ENCODE peak calls at places on chromosomes 3 and 15, in seven cellular contexts. P, Q, A, H, U, M and T are unnamed samples.

GRCh38 chr15:90347666-90348065 is 4.4 kb upstream of the ZNF774 start:
- DNase-seq in Q (no peak), P (no peak), H (no peak), U (no peak), A (no peak), M (no peak), T (no peak)

GRCh38 chr15:73631915-73632669 is 1.1 kb downstream of the NPTN start:
- DNase-seq in A (peak; percentile 83), P (no peak), M (peak; percentile 79), U (peak; percentile 43), Q (no peak), H (no peak), T (no peak)

GRCh38 chr3:147529551-147529950 is 120.4 kb downstream of the ZIC1 start:
- DNase-seq in Q (no peak), P (no peak), M (no peak), A (no peak), U (no peak), H (no peak), T (no peak)

GRCh38 chr15:38213392-38213791 is 39.2 kb upstream of the SPRED1 start:
- DNase-seq in M (no peak), A (no peak), Q (no peak), P (no peak), H (no peak), U (no peak), T (no peak)

GRCh38 chr15:74333662-74334061 is 33.8 kb downstream of the CYP11A1 start:
- DNase-seq in Q (no peak), M (no peak), H (peak; percentile 15), A (no peak), U (no peak), P (peak; percentile 54), T (no peak)

GRCh38 chr15:96340611-96341464 is 10.3 kb downstream of the NR2F2 start:
- DNase-seq in H (peak; percentile 56), P (peak; percentile 79), A (peak; percentile 84), M (peak; percentile 89), U (no peak), Q (no peak), T (no peak)

GRCh38 chr15:90837052-90837621 is 31.3 kb upstream of the FURIN start:
- DNase-seq in M (no peak), H (no peak), A (no peak), U (no peak), Q (no peak), P (no peak), T (no peak)

GRCh38 chr3:144586382-144586781 is 614.8 kb downstream of the DIPK2A start:
- DNase-seq in H (no peak), Q (no peak), M (no peak), U (no peak), P (no peak), A (no peak), T (no peak)

GRCh38 chr3:120182613-120183524 is 88.6 kb upstream of the GSK3B start:
- DNase-seq in P (no peak), Q (no peak), H (no peak), M (no peak), A (peak; percentile 57), U (no peak), T (no peak)

GRCh38 chr15:78195735-78196201 is 38.6 kb downstream of the ACSBG1 start:
- DNase-seq in Q (peak; percentile 56), U (no peak), A (peak; percentile 54), M (peak; percentile 82), H (no peak), P (peak; percentile 69), T (no peak)

GRCh38 chr15:77112819-77113569 is 42.1 kb upstream of the TSPAN3 start:
- DNase-seq in H (no peak), P (no peak), A (peak; percentile 58), M (peak; percentile 64), Q (no peak), U (no peak), T (no peak)

GRCh38 chr3:72821170-72821781 is 27.0 kb downstream of the SHQ1 start:
- DNase-seq in M (no peak), Q (no peak), P (no peak), U (no peak), H (no peak), A (no peak), T (no peak)

GRCh38 chr3:8848696-8849131 is 79.3 kb upstream of the OXTR start:
- DNase-seq in P (no peak), M (peak; percentile 18), H (no peak), A (no peak), U (no peak), Q (no peak), T (no peak)

GRCh38 chr15:35912196-35912595 is 366.2 kb upstream of the DPH6 start:
- DNase-seq in M (no peak), Q (no peak), U (no peak), H (no peak), P (no peak), A (peak; percentile 16), T (no peak)

GRCh38 chr3:159860727-159861126 is 127.9 kb upstream of the IL12A start:
- DNase-seq in U (no peak), M (no peak), A (no peak), H (no peak), P (no peak), Q (no peak), T (no peak)

GRCh38 chr3:156997351-156997750 is 162.6 kb downstream of the CCNL1 start:
- DNase-seq in P (no peak), U (peak; percentile 11), A (no peak), Q (no peak), H (no peak), M (no peak), T (no peak)

GRCh38 chr3:62636235-62636826 is 238.9 kb downstream of the CADPS start:
- DNase-seq in M (no peak), A (no peak), P (no peak), H (no peak), Q (no peak), U (no peak), T (no peak)

GRCh38 chr15:72760590-72761260 is 22.8 kb downstream of the ADPGK start:
- DNase-seq in P (no peak), H (no peak), M (no peak), Q (no peak), A (no peak), U (no peak), T (no peak)

GRCh38 chr3:11535207-11535960 is 108.3 kb downstream of the VGLL4 start:
- DNase-seq in P (peak; percentile 40), U (no peak), H (no peak), A (no peak), M (peak; percentile 51), Q (no peak), T (no peak)

GRCh38 chr3:147421184-147421912 is 12.2 kb downstream of the ZIC1 start:
- DNase-seq in P (no peak), U (no peak), Q (no peak), M (peak; percentile 86), H (no peak), A (peak; percentile 63), T (no peak)

GRCh38 chr3:37861540-37862051 is at the start of gene CTDSPL:
- DNase-seq in A (peak; percentile 48), P (peak; percentile 78), U (no peak), M (peak; percentile 85), Q (peak; percentile 16), H (peak; percentile 64), T (peak; percentile 59)

GRCh38 chr15:41809121-41809520 is 18.8 kb upstream of the JMJD7 start:
- DNase-seq in U (no peak), P (no peak), Q (no peak), A (peak; percentile 37), M (no peak), H (no peak), T (no peak)

GRCh38 chr15:88535100-88535499 is 11.4 kb downstream of the DET1 start:
- DNase-seq in A (no peak), U (no peak), H (no peak), P (no peak), Q (no peak), M (no peak), T (no peak)

GRCh38 chr15:45715528-45715927 is 80.7 kb downstream of the SQOR start:
- DNase-seq in P (no peak), M (no peak), H (no peak), Q (no peak), A (peak; percentile 63), U (no peak), T (no peak)

GRCh38 chr3:148930785-148931184 is 60.6 kb upstream of the GYG1 start:
- DNase-seq in H (no peak), A (no peak), U (no peak), Q (no peak), P (no peak), M (no peak), T (no peak)

GRCh38 chr15:78396976-78397375 is 41.0 kb upstream of the IREB2 start:
- DNase-seq in A (peak; percentile 50), U (peak; percentile 30), Q (no peak), M (peak; percentile 87), P (peak; percentile 88), H (peak; percentile 84), T (peak; percentile 52)

GRCh38 chr3:183494341-183494740 is 61.2 kb downstream of the KLHL6 start:
- DNase-seq in H (no peak), Q (no peak), M (peak; percentile 41), U (no peak), P (no peak), A (no peak), T (no peak)
- H3K4me3 ChIP-seq in H (no peak overlapping the region), Q (no peak overlapping the region), M (no peak overlapping the region), U (no peak overlapping the region), P (no peak overlapping the region), A (no peak overlapping the region), T (no peak overlapping the region)

GRCh38 chr15:67836477-67836876 is 3.4 kb downstream of the RNU6-1 start:
- DNase-seq in U (peak; percentile 72), Q (peak; percentile 63), H (no peak), M (peak; percentile 81), P (no peak), A (no peak), T (peak; percentile 56)

GRCh38 chr15:67836134-67836455 is 3.8 kb downstream of the RNU6-1 start:
- DNase-seq in P (no peak), H (no peak), U (no peak), A (no peak), Q (no peak), M (no peak), T (no peak)

GRCh38 chr15:67834593-67835348 is 5.1 kb downstream of the RNU6-1 start:
- DNase-seq in P (no peak), A (peak; percentile 57), U (no peak), H (no peak), Q (no peak), M (peak; percentile 80), T (peak; percentile 49)

GRCh38 chr15:67834249-67834592 is 5.6 kb downstream of the RNU6-1 start:
- DNase-seq in P (no peak), H (no peak), Q (no peak), U (no peak), M (no peak), A (no peak), T (no peak)

GRCh38 chr15:67835349-67836133 is 4.3 kb downstream of the RNU6-1 start:
- DNase-seq in P (no peak), A (peak; percentile 60), Q (no peak), H (no peak), M (peak; percentile 82), U (no peak), T (no peak)
- H3K4me1 ChIP-seq in P (peaks cover 50% of the 10 kb centered on the region), A (peaks cover 4% of the 10 kb centered on the region), Q (peaks cover 44% of the 10 kb centered on the region), H (peaks cover 52% of the 10 kb centered on the region), M (no peaks in the 10 kb centered on the region), U (no peaks in the 10 kb centered on the region), T (peaks cover 22% of the 10 kb centered on the region)

GRCh38 chr3:107957506-107957905 is 133.3 kb downstream of the CD47 start:
- DNase-seq in H (no peak), A (peak; percentile 12), U (no peak), M (no peak), P (no peak), Q (no peak), T (no peak)
- H3K27ac ChIP-seq in H (peak overlapping the region; percentile 75), A (no peak overlapping the region), U (peak overlapping the region; percentile 65), M (no peak overlapping the region), P (peak overlapping the region; percentile 72), Q (no peak overlapping the region), T (peak overlapping the region; percentile 48)

GRCh38 chr3:125990253-125990970 is 21.4 kb downstream of the ROPN1B start:
- DNase-seq in M (peak; percentile 98), H (peak; percentile 93), Q (peak; percentile 59), P (peak; percentile 94), U (peak; percentile 82), A (peak; percentile 94), T (peak; percentile 92)
- H3K4me3 ChIP-seq in M (peak overlapping the region; percentile 88), H (peak overlapping the region; percentile 79), Q (peak overlapping the region; percentile 66), P (peak overlapping the region; percentile 74), U (peak overlapping the region; percentile 55), A (peak overlapping the region; percentile 62), T (peak overlapping the region; percentile 76)